ENCODE peak calls at places on chromosomes 3 and 15, in seven cellular contexts. P is mucosa of descending colon; S is uterus; U is IMR-90; X is astrocyte; J is aorta; N is CD8-positive, alpha-beta memory T cell. B is an unnamed sample. For H3K4me1, the result is how much of the 10 kb centered on the place peaks cover.

GRCh38 chr15:85541744-85542143 is 161.3 kb downstream of the AKAP13 start:
- DNase-seq in J (no peak), S (no peak), P (no peak), N (no peak), X (no peak), U (peak), B (no peak)

GRCh38 chr15:30041868-30042267 is 40.9 kb upstream of the GOLGA8J start:
- DNase-seq in X (no peak), N (no peak), U (no peak), P (no peak), J (no peak), S (no peak), B (no peak)

GRCh38 chr3:13064469-13064868 is 8.8 kb downstream of the IQSEC1 start:
- DNase-seq in S (no peak), N (no peak), U (no peak), P (no peak), J (no peak), X (no peak), B (no peak)

GRCh38 chr3:13788522-13789424 is 91.1 kb downstream of the WNT7A start:
- DNase-seq in S (no peak), J (no peak), X (no peak), U (no peak), P (no peak), N (no peak), B (no peak)

GRCh38 chr15:34993413-34993812 is 5.3 kb upstream of the ZNF770 start:
- DNase-seq in J (no peak), X (no peak), S (no peak), U (no peak), N (no peak), P (no peak), B (no peak)

GRCh38 chr3:22981176-22981575 is 222.0 kb upstream of the UBE2E2 start:
- DNase-seq in U (no peak), X (no peak), P (no peak), N (no peak), J (no peak), S (no peak), B (no peak)

GRCh38 chr3:56251343-56251945 is 216.8 kb downstream of the ERC2 start:
- DNase-seq in P (no peak), U (peak), N (no peak), S (peak), J (no peak), X (peak), B (peak)

GRCh38 chr15:85331666-85332261 is 48.6 kb upstream of the AKAP13 start:
- DNase-seq in N (no peak), U (no peak), J (no peak), P (no peak), X (no peak), S (no peak), B (no peak)

GRCh38 chr15:51076142-51076897 is 18.4 kb downstream of the TNFAIP8L3 start:
- DNase-seq in P (no peak), J (no peak), S (no peak), U (no peak), X (no peak), N (no peak), B (no peak)

GRCh38 chr15:41578736-41579383 is 19.8 kb downstream of the TYRO3 start:
- DNase-seq in N (no peak), U (no peak), P (no peak), X (no peak), S (no peak), J (no peak), B (no peak)

GRCh38 chr15:56767315-56767714 is 34.0 kb upstream of the ZNF280D start:
- DNase-seq in U (no peak), N (no peak), J (no peak), P (no peak), S (no peak), X (peak), B (no peak)

GRCh38 chr15:70327328-70328136 is 229.8 kb upstream of the TLE3 start:
- DNase-seq in S (no peak), N (no peak), J (no peak), P (no peak), X (peak), U (peak), B (no peak)

GRCh38 chr3:172061724-172062184 is 22.4 kb downstream of the FNDC3B start:
- DNase-seq in S (no peak), U (peak), P (no peak), J (no peak), N (no peak), X (no peak), B (peak)

GRCh38 chr3:40989141-40990061 is 209.9 kb upstream of the CTNNB1 start:
- DNase-seq in P (no peak), N (no peak), U (no peak), S (no peak), X (no peak), J (no peak), B (no peak)

GRCh38 chr15:73807865-73808264 is 54.7 kb upstream of the INSYN1 start:
- DNase-seq in N (no peak), J (no peak), S (no peak), P (no peak), X (no peak), U (no peak), B (no peak)

GRCh38 chr3:55185380-55185779 is 257.5 kb upstream of the LRTM1 start:
- DNase-seq in N (no peak), J (no peak), X (peak), P (no peak), S (no peak), U (peak), B (no peak)

GRCh38 chr3:111910806-111911205 is 51.7 kb downstream of the PHLDB2 start:
- DNase-seq in N (no peak), P (no peak), X (peak), J (no peak), S (no peak), U (peak), B (peak)

GRCh38 chr3:105842449-105842848 is 26.4 kb downstream of the CBLB start:
- DNase-seq in J (no peak), N (no peak), U (no peak), S (no peak), X (no peak), P (no peak), B (no peak)

GRCh38 chr3:24838533-24838932 is 343.9 kb upstream of the THRB start:
- DNase-seq in P (no peak), U (no peak), N (no peak), X (no peak), S (no peak), J (no peak), B (no peak)

GRCh38 chr3:195802795-195803194 is 8.9 kb downstream of the MUC4 start:
- DNase-seq in X (no peak), S (no peak), N (no peak), U (no peak), P (no peak), J (no peak), B (no peak)

GRCh38 chr15:38758001-38758400 is 193.4 kb upstream of the RASGRP1 start:
- DNase-seq in N (no peak), P (no peak), X (peak), S (no peak), U (peak), J (no peak), B (no peak)

GRCh38 chr3:16130066-16130465 is 44.4 kb upstream of the GALNT15 start:
- DNase-seq in X (peak), P (no peak), N (no peak), S (no peak), J (peak), U (peak), B (no peak)

DNA sequence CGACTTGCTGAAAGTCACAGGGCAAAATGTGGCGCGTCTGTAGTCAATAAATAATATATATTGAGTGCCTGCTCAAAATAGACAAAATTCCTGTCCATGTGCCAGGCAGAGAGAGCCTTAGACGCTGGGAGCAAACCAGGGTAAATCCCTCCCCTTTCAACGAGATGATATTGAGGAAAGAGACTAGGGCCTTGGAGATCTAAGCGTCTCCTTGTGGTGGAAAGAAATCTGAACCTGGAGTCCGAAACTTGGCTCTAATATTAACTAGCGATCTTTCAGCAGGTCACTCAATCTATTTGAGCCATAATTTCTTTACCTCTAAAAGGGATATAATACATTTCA is 348 bp upstream of the DPP8 start:
- DNase-seq in S (no peak), X (no peak), P (no peak), U (no peak), J (no peak), N (no peak), B (no peak)
- H3K4me1 ChIP-seq in S (under half), X (under half), P (under half), U (under half), J (under half), N (under half), B (under half)

DNA sequence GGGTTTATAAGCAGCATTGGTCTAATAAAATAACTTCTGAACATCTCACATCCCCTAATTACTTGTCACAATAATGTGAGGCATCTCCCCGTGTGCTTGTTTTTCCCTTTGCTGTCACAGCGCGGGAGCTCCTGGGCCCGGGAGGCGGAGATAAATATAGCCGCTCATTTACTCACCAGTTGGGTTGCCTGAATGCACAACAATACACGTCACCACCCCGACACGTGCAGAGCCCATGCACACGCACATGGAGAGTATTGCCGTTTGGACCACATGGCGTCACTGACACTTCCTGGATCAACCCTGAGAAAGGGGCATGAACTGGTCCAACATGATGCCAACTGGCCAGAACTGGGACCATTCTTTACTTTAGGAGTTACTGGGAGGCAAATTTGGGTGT is 76.2 kb downstream of the MRPL46 start:
- DNase-seq in J (no peak), X (no peak), N (no peak), S (no peak), P (no peak), U (no peak), B (no peak)
- H3K4me1 ChIP-seq in J (under half), X (under half), N (under half), S (under half), P (under half), U (under half), B (under half)

DNA sequence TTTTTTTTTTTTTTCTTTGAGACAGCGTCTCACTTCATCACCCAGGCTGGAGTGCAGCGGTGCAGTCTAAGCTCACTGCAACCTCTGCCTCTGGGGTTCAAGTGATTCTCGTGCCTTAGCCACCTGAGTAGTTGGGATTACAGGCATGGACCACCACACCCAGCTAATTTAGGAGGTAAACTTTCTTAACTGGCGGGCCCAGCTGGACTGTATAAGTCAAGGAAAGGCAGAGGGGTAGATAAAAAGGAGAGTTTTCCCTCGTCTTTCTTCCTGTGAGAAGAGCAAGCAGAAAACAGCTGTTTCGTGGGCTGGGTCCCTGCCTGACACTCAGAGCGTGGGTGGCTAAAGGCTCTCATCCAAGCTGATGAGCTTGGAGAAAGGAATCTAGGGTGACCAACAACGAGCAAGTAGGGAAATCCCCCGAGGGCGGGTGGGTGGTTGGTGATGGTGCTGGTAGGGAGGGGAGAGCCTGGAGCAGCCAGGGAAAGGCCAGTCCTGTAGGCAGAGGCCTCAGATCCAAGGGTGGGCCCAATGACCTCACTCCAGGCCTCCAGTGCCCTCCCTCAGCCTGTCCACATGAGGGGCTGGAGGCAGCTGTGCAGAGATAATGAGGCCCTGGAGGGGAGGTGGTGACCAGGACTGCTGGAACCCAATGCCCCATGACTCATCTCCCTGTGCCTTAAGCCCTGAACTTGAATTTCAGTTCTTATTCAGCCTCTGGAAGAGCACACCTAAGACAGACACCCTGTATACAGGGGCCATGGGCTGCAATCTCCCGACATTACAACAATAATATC is 43.1 kb upstream of the LIMD1 start:
- DNase-seq in X (peak), J (peak), P (peak), S (peak), N (no peak), U (peak), B (no peak)
- H3K4me1 ChIP-seq in X (half or more), J (under half), P (under half), S (under half), N (under half), U (under half), B (under half)

DNA sequence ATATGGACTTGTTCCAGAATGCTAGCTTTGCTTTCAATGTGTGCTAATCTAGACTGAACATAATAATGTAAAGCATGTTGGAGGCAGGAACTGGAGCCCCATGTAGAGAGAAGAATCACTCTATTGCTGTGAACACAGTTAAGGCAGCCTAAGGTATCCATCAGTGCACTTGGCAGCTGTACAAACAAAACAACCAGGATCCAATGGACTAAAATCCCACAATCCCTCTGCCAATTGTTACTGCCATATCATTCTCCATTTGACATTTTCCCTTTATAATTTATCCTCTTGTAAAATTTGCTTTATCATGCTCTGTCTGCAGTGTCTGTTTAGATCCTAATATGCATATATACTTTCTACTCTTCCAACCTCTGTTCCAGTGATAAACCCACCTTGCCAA is 756.8 kb upstream of the LMCD1 start:
- DNase-seq in P (no peak), S (no peak), N (no peak), U (no peak), X (no peak), J (no peak), B (no peak)
- H3K4me1 ChIP-seq in P (under half), S (under half), N (under half), U (under half), X (under half), J (under half), B (under half)

DNA sequence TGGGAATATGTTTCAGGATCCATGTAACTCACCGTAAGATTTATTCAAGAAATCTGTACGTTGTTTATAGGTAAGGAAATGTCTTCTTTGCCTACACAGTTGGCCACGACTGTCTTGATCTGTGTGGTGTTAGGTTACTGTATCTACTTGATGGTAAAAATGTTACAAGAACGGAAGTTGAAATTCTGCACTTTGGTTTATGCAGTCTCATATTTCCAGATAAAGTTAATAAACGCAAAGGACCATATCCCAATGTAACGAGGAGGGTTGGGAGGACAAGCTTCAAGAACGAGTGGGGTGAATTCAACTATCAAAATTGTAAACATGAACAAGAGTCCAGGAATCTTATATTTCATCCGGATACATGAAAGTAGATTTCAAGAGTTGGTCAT is 1.0 kb downstream of the USF3 start:
- DNase-seq in X (peak), P (no peak), U (peak), S (no peak), J (no peak), N (no peak), B (no peak)
- H3K4me1 ChIP-seq in X (under half), P (under half), U (under half), S (under half), J (under half), N (under half), B (under half)

GRCh38 chr3:98759629-98760028 is 3.5 kb upstream of the ST3GAL6 start:
- DNase-seq in S (no peak), N (no peak), U (no peak), X (no peak), P (no peak), J (no peak), B (no peak)
- H3K4me1 ChIP-seq in S (under half), N (under half), U (under half), X (under half), P (under half), J (under half), B (under half)

GRCh38 chr3:58037141-58037910 is 29.1 kb downstream of the FLNB start:
- DNase-seq in P (no peak), S (no peak), X (no peak), N (no peak), U (no peak), J (no peak), B (no peak)
- H3K4me1 ChIP-seq in P (half or more), S (under half), X (under half), N (under half), U (under half), J (under half), B (under half)